ENCODE peak calls at places on chromosomes 6 and 20, in seven cellular contexts. O, J, S, T, I, K and A are unnamed samples.
A peak's percentile ranks its signal among the peaks of the same experiment; 100 is the strongest.

GRCh38 chr20:63163596-63164560 is 52.1 kb downstream of the YTHDF1 start:
- DNase-seq in O (no peak), J (no peak), S (no peak), T (no peak), I (no peak), K (no peak), A (no peak)

GRCh38 chr6:2469428-2469827 is 224.0 kb upstream of the GMDS start:
- DNase-seq in O (no peak), J (no peak), S (no peak), T (no peak), I (no peak), K (no peak), A (no peak)

GRCh38 chr6:72649032-72649984 is 27.4 kb downstream of the KCNQ5 start:
- DNase-seq in O (no peak), J (no peak), S (no peak), T (no peak), I (no peak), K (no peak), A (no peak)

GRCh38 chr20:32965115-32965514 is 39.1 kb downstream of the SUN5 start:
- DNase-seq in O (no peak), J (no peak), S (no peak), T (no peak), I (no peak), K (no peak), A (peak; percentile 46)

GRCh38 chr6:148285205-148285604 is 57.4 kb upstream of the SASH1 start:
- DNase-seq in O (no peak), J (no peak), S (no peak), T (no peak), I (no peak), K (no peak), A (no peak)

GRCh38 chr6:9186148-9186547 is 750.8 kb upstream of the SLC35B3 start:
- DNase-seq in O (no peak), J (no peak), S (no peak), T (no peak), I (no peak), K (no peak), A (no peak)

GRCh38 chr20:37764333-37764935 is 70.6 kb downstream of the CTNNBL1 start:
- DNase-seq in O (no peak), J (no peak), S (no peak), T (no peak), I (no peak), K (no peak), A (no peak)

GRCh38 chr6:142384455-142385332 is 82.9 kb downstream of the ADGRG6 start:
- DNase-seq in O (no peak), J (no peak), S (no peak), T (no peak), I (no peak), K (no peak), A (no peak)

GRCh38 chr6:74991573-74992332 is 214.1 kb downstream of the COL12A1 start:
- DNase-seq in O (no peak), J (no peak), S (no peak), T (no peak), I (no peak), K (no peak), A (no peak)

GRCh38 chr20:47816487-47817451 is 31.5 kb upstream of the SULF2 start:
- DNase-seq in O (no peak), J (no peak), S (no peak), T (no peak), I (no peak), K (no peak), A (no peak)

GRCh38 chr6:36979343-36979742 is 6.7 kb downstream of the MTCH1 start:
- DNase-seq in O (no peak), J (no peak), S (peak; percentile 96), T (peak; percentile 59), I (no peak), K (no peak), A (no peak)